ENCODE peak calls at places on chromosomes 2 and 18, in seven cellular contexts. D, E, T, C, J, Y and L are unnamed samples.

GRCh38 chr2:151728736-151729415 is 5.4 kb downstream of the NEB start:
- DNase-seq in D (no peak), E (no peak), T (no peak), C (no peak), J (no peak), Y (no peak), L (no peak)

GRCh38 chr18:45521151-45521550 is 94.1 kb upstream of the SLC14A2 start:
- DNase-seq in D (no peak), E (no peak), T (no peak), C (no peak), J (no peak), Y (no peak), L (no peak)

GRCh38 chr2:170155022-170155722 is 22.8 kb upstream of the MYO3B start:
- DNase-seq in D (no peak), E (no peak), T (no peak), C (no peak), J (no peak), Y (no peak), L (no peak)

GRCh38 chr18:46148810-46149209 is 44.6 kb downstream of the HAUS1 start:
- DNase-seq in D (no peak), E (peak), T (peak), C (no peak), J (peak), Y (peak), L (no peak)

GRCh38 chr18:76493213-76494107 is 1.6 kb downstream of the ZNF516 start:
- DNase-seq in D (no peak), E (no peak), T (peak), C (peak), J (peak), Y (no peak), L (peak)

GRCh38 chr2:207008105-207008990 is 69.0 kb downstream of the CPO start:
- DNase-seq in D (no peak), E (no peak), T (no peak), C (no peak), J (no peak), Y (no peak), L (no peak)

GRCh38 chr2:152078662-152079061 is 20.2 kb downstream of the CACNB4 start:
- DNase-seq in D (no peak), E (no peak), T (peak), C (no peak), J (no peak), Y (no peak), L (no peak)

GRCh38 chr2:119544075-119545031 is at the start of gene CFAP221:
- DNase-seq in D (no peak), E (peak), T (peak), C (peak), J (peak), Y (peak), L (peak)

GRCh38 chr18:14179306-14179705 is 47.1 kb upstream of the ZNF519 start:
- DNase-seq in D (no peak), E (no peak), T (no peak), C (no peak), J (no peak), Y (no peak), L (no peak)

GRCh38 chr2:223930002-223930976 is 14.8 kb downstream of the WDFY1 start:
- DNase-seq in D (no peak), E (peak), T (peak), C (no peak), J (peak), Y (peak), L (peak)

GRCh38 chr18:13615432-13615861 is 110.9 kb downstream of the FAM210A start:
- DNase-seq in D (no peak), E (no peak), T (no peak), C (no peak), J (no peak), Y (no peak), L (no peak)

GRCh38 chr2:26169226-26169625 is 3.7 kb upstream of the GAREM2 start:
- DNase-seq in D (no peak), E (no peak), T (no peak), C (no peak), J (no peak), Y (no peak), L (peak)

GRCh38 chr2:237967463-237967871 is 653 bp downstream of the UBE2F start:
- DNase-seq in D (peak), E (peak), T (no peak), C (peak), J (no peak), Y (peak), L (no peak)

GRCh38 chr2:118970396-118971135 is 28.6 kb downstream of the MARCO start:
- DNase-seq in D (no peak), E (no peak), T (no peak), C (no peak), J (peak), Y (no peak), L (no peak)

GRCh38 chr2:117618607-117619006 is 195.9 kb upstream of the DDX18 start:
- DNase-seq in D (no peak), E (no peak), T (no peak), C (no peak), J (no peak), Y (no peak), L (no peak)

GRCh38 chr2:70461414-70461813 is 92.2 kb downstream of the TGFA start:
- DNase-seq in D (no peak), E (no peak), T (no peak), C (no peak), J (no peak), Y (no peak), L (no peak)

GRCh38 chr2:238127165-238128060 is 11.1 kb upstream of the KLHL30 start:
- DNase-seq in D (no peak), E (no peak), T (peak), C (peak), J (no peak), Y (no peak), L (no peak)

GRCh38 chr2:152336854-152337510 is 2.0 kb downstream of the FMNL2 start:
- DNase-seq in D (peak), E (peak), T (no peak), C (peak), J (peak), Y (peak), L (no peak)

GRCh38 chr2:238666543-238666942 is 181.3 kb upstream of the TWIST2 start:
- DNase-seq in D (no peak), E (no peak), T (no peak), C (no peak), J (no peak), Y (no peak), L (no peak)

GRCh38 chr2:74481961-74482800 is 617 bp downstream of the CCDC142 start:
- DNase-seq in D (no peak), E (peak), T (no peak), C (peak), J (no peak), Y (no peak), L (peak)

GRCh38 chr2:32464441-32464840 is 107.6 kb downstream of the BIRC6 start:
- DNase-seq in D (no peak), E (no peak), T (no peak), C (no peak), J (no peak), Y (no peak), L (no peak)

GRCh38 chr2:48851161-48851560 is 95.6 kb upstream of the LHCGR start:
- DNase-seq in D (no peak), E (no peak), T (no peak), C (no peak), J (no peak), Y (no peak), L (no peak)

GRCh38 chr2:157744571-157745076 is 116.0 kb upstream of the ACVR1C start:
- DNase-seq in D (no peak), E (no peak), T (no peak), C (no peak), J (no peak), Y (no peak), L (no peak)

GRCh38 chr2:138275292-138275690 is 226.3 kb upstream of the SPOPL start:
- DNase-seq in D (no peak), E (peak), T (peak), C (no peak), J (no peak), Y (no peak), L (no peak)

GRCh38 chr18:75053028-75053624 is 155.8 kb downstream of the PTGR3 start:
- DNase-seq in D (no peak), E (no peak), T (no peak), C (no peak), J (no peak), Y (no peak), L (peak)

GRCh38 chr18:35077937-35078336 is 36.7 kb downstream of the MAPRE2 start:
- DNase-seq in D (no peak), E (no peak), T (no peak), C (no peak), J (no peak), Y (no peak), L (no peak)

GRCh38 chr2:10326707-10327594 is 24.2 kb downstream of the HPCAL1 start:
- DNase-seq in D (no peak), E (no peak), T (peak), C (no peak), J (no peak), Y (no peak), L (no peak)

GRCh38 chr18:56569391-56569790 is 69.0 kb downstream of the TXNL1 start:
- DNase-seq in D (no peak), E (no peak), T (no peak), C (no peak), J (no peak), Y (no peak), L (no peak)

GRCh38 chr2:213848631-213849030 is 562.2 kb upstream of the VWC2L start:
- DNase-seq in D (no peak), E (no peak), T (no peak), C (no peak), J (no peak), Y (no peak), L (no peak)

GRCh38 chr2:240996161-240996833 is 2.1 kb upstream of the SNED1 start:
- DNase-seq in D (peak), E (no peak), T (no peak), C (no peak), J (no peak), Y (peak), L (no peak)

GRCh38 chr2:18835787-18836186 is 246.4 kb upstream of the NT5C1B start:
- DNase-seq in D (no peak), E (no peak), T (no peak), C (no peak), J (no peak), Y (no peak), L (no peak)

GRCh38 chr2:36781907-36782635 is 85.6 kb downstream of the VIT start:
- DNase-seq in D (no peak), E (no peak), T (no peak), C (no peak), J (no peak), Y (no peak), L (no peak)

GRCh38 chr2:45944075-45944474 is 292.6 kb downstream of the PRKCE start:
- DNase-seq in D (no peak), E (no peak), T (no peak), C (no peak), J (no peak), Y (no peak), L (no peak)

DNA sequence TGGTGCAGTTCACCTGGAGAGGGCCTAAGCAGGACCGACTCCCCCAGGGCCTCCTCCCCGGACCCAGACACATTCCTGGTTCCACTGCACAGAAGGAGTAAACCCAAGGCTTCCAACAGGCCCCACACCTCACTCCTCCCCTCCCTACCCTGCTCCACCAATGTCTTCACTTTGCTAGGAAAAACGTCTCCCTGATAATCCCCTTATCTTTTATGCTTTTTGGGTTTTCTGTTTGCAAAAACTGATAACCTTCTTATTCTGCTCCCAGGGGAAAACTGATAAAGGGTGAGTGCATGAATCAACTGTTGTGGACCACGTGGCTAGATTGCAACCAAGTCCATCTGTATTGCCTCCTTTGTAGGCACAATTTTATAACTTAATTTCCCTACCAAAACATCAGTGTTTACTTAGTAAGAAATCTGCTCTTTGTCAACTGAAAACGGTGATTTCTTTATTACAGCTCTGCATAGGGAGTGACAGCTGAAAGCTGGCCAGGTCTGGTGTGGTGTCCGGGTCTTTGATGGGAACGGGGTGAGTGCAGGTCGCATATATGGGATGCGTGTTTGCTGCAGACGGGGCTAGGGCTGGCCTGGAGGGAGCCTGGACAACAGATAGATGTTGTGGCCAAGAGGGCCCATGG is 202.6 kb downstream of the GLI2 start:
- DNase-seq in D (no peak), E (no peak), T (peak), C (no peak), J (no peak), Y (no peak), L (no peak)
- TF ChIP-seq EP300 in D (no peak), E (no peak), T (no peak), C (no peak), J (no peak), Y (no peak), L (no peak)

DNA sequence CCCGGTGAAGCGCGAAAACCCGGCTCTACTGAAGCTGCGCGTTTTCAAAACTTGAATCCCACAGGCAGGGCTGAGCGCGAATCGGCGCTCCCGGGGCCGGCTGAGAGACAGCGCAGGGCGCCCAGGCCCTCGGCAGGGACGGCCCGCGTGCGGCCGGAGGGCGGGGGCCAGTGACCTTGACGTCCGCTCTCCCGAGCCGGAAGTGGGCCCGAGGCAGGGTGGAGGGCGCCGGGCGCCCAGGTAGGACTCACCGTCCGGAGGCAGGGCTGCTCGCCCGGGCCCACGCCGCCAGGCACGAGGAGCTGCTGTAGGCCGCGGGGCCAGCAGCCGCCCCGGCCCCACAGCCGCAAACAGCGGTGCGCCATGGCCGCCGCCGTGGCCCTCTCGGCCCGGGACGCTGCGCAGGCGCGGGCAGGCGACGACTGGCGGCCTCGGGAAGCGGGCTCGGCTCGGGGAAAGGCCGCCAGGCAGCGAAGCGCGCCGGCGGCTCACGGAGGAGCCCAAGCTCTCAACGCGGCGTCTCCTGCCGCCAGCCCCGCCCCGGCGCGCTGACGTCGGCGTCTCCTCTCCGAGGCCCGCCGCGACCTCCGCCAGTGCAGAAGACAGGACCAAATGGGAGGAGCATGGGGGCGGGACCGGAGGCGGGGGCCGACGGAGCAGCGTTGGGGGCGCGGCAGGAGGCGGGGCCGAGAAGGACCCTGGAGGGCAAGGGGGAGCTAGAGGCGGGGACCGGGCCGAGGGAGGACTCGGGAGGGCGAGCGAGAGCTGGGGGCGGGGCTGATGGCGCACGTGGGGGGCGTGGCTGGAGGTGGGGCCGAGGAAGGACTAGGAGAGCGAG is at the start of gene AFG3L2:
- DNase-seq in D (peak), E (peak), T (peak), C (peak), J (peak), Y (peak), L (peak)
- TF ChIP-seq POLR2A in D (peak), E (peak), T (peak), C (peak), J (peak), Y (no peak), L (no peak)

DNA sequence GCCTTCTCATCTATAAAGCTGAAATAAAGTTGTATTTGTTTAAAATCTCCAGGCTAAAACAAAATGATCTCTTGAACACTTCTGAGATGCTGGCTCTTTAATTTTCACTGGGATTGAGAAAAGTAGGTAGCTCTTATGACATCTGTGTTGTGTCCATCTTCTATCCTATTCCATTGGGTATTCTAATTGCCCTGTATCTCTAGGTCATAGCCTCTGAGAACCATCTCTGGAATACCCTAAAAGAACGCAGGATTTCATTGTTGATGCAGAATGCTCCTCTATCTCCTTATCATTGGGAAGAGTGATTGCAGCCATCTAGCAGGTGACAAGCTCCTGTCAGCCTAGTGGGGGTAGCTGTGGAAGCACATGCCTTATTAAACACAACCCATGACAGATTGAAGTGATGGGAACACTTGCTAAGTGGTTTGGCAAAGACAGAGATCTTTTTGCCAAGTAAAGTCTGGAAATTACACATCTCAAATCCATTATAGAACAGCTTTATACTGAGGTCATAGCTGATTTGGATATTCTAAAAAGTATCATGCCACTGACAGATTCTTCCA is 178.2 kb downstream of the TDRD15 start:
- DNase-seq in D (no peak), E (no peak), T (no peak), C (no peak), J (no peak), Y (no peak), L (no peak)
- TF ChIP-seq EP300 in D (no peak), E (no peak), T (no peak), C (no peak), J (no peak), Y (no peak), L (no peak)

DNA sequence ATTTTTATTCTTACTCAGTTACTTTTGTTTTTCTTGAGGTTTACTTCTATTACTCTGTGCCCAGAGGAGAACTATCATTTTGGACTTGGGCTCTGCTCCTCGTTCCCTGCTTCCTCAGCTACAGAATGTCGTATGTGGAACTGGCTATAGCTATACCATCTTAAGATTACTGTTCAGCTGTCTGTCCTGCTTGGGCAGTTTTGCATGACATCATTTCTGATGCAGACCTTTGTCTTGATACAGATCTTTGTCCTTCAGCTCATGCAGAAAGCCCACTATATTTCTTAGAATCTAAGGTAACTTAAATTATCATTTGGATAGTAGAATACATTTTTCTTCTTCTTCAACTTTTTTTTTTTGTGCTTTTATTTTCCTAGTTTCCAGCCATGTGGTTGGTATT is 13.8 kb upstream of the C1GALT1C1L start:
- DNase-seq in D (no peak), E (no peak), T (no peak), C (no peak), J (no peak), Y (no peak), L (no peak)
- TF ChIP-seq POLR2A in D (no peak), E (no peak), T (no peak), C (no peak), J (no peak), Y (no peak), L (no peak)

GRCh38 chr18:62846334-62846733 is 131.0 kb downstream of the PHLPP1 start:
- DNase-seq in D (no peak), E (no peak), T (no peak), C (no peak), J (no peak), Y (no peak), L (no peak)
- TF ChIP-seq EP300 in D (no peak), E (no peak), T (no peak), C (no peak), J (no peak), Y (no peak), L (no peak)

GRCh38 chr2:60555066-60555793 is 1.8 kb upstream of the BCL11A start:
- DNase-seq in D (no peak), E (peak), T (peak), C (peak), J (no peak), Y (peak), L (peak)
- TF ChIP-seq POLR2A in D (no peak), E (peak), T (no peak), C (no peak), J (no peak), Y (no peak), L (no peak)

GRCh38 chr2:28691774-28692281 is 59.8 kb upstream of the PPP1CB start:
- DNase-seq in D (no peak), E (peak), T (peak), C (no peak), J (no peak), Y (peak), L (no peak)
- TF ChIP-seq EP300 in D (no peak), E (no peak), T (peak), C (no peak), J (no peak), Y (no peak), L (no peak)

DNA sequence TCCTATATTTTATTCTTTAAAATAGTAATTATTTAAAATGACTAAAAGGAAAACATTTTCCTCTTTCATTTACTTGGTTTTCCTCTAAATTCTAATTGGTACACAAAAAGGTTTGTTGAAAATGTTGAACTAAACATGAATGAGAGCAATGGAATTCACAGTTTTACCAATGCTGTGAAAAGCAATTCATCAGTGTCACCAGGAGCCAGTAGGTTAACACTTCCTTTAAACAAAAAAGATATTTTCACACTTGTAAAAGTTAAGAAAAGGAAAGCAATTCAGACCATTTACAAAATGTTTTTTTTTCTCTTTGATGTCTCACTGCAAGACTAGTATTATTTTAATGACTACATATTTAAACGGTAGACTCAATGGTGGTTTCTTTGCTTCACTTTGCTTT is 341.6 kb downstream of the RIT2 start:
- DNase-seq in D (no peak), E (no peak), T (no peak), C (no peak), J (no peak), Y (no peak), L (no peak)
- TF ChIP-seq POLR2A in D (no peak), E (no peak), T (no peak), C (no peak), J (no peak), Y (no peak), L (no peak)

GRCh38 chr18:48667276-48668254 is 128.7 kb downstream of the CTIF start:
- DNase-seq in D (no peak), E (no peak), T (peak), C (no peak), J (no peak), Y (no peak), L (no peak)
- TF ChIP-seq EP300 in D (no peak), E (no peak), T (no peak), C (no peak), J (no peak), Y (no peak), L (no peak)